ENCODE peak calls at places on chromosomes 16 and 17, in five cellular contexts. One of them, this sample, is unnamed.

GRCh38 chr16:57725077-57725953 is 10.3 kb upstream of the KATNB1 start:
- DNase-seq in RCC 7860: no peak
- DNase-seq in AG04449: no peak
- DNase-seq in CD8-positive, alpha-beta memory T cell: no peak
- DNase-seq in ELF-1: no peak
- DNase-seq in this sample: no peak

GRCh38 chr16:48497932-48498760 is 111.8 kb downstream of the N4BP1 start:
- DNase-seq in RCC 7860: no peak
- DNase-seq in AG04449: no peak
- DNase-seq in CD8-positive, alpha-beta memory T cell: no peak
- DNase-seq in ELF-1: no peak
- DNase-seq in this sample: no peak

GRCh38 chr16:66427871-66428681 is 981 bp downstream of the BEAN1 start:
- DNase-seq in RCC 7860: no peak
- DNase-seq in AG04449: no peak
- DNase-seq in CD8-positive, alpha-beta memory T cell: no peak
- DNase-seq in ELF-1: peak
- DNase-seq in this sample: no peak

GRCh38 chr16:51450913-51451312 is 299.8 kb upstream of the SALL1 start:
- DNase-seq in RCC 7860: no peak
- DNase-seq in AG04449: no peak
- DNase-seq in CD8-positive, alpha-beta memory T cell: no peak
- DNase-seq in ELF-1: no peak
- DNase-seq in this sample: no peak

GRCh38 chr17:40518401-40519088 is 17.1 kb upstream of the TNS4 start:
- DNase-seq in RCC 7860: peak
- DNase-seq in AG04449: no peak
- DNase-seq in CD8-positive, alpha-beta memory T cell: no peak
- DNase-seq in ELF-1: peak
- DNase-seq in this sample: no peak

GRCh38 chr17:67183531-67183930 is 61.5 kb downstream of the HELZ start:
- DNase-seq in RCC 7860: no peak
- DNase-seq in AG04449: no peak
- DNase-seq in CD8-positive, alpha-beta memory T cell: no peak
- DNase-seq in ELF-1: no peak
- DNase-seq in this sample: no peak

GRCh38 chr17:50507871-50508572 is at the start of gene MYCBPAP:
- DNase-seq in RCC 7860: no peak
- DNase-seq in AG04449: no peak
- DNase-seq in CD8-positive, alpha-beta memory T cell: peak
- DNase-seq in ELF-1: peak
- DNase-seq in this sample: peak

GRCh38 chr16:74570412-74571301 is 36.3 kb downstream of the GLG1 start:
- DNase-seq in RCC 7860: no peak
- DNase-seq in AG04449: no peak
- DNase-seq in CD8-positive, alpha-beta memory T cell: no peak
- DNase-seq in ELF-1: no peak
- DNase-seq in this sample: no peak

GRCh38 chr16:70805787-70806186 is 4.8 kb upstream of the VAC14 start:
- DNase-seq in RCC 7860: peak
- DNase-seq in AG04449: peak
- DNase-seq in CD8-positive, alpha-beta memory T cell: no peak
- DNase-seq in ELF-1: no peak
- DNase-seq in this sample: peak

GRCh38 chr16:66651965-66652364 is 44.6 kb downstream of the CMTM4 start:
- DNase-seq in RCC 7860: no peak
- DNase-seq in AG04449: no peak
- DNase-seq in CD8-positive, alpha-beta memory T cell: no peak
- DNase-seq in ELF-1: no peak
- DNase-seq in this sample: no peak

GRCh38 chr17:45146616-45147101 is 1.6 kb upstream of the HEXIM1 start:
- DNase-seq in RCC 7860: peak
- DNase-seq in AG04449: no peak
- DNase-seq in CD8-positive, alpha-beta memory T cell: no peak
- DNase-seq in ELF-1: no peak
- DNase-seq in this sample: peak

GRCh38 chr17:58313815-58314705 is 14.5 kb downstream of the TSPOAP1 start:
- DNase-seq in RCC 7860: no peak
- DNase-seq in AG04449: no peak
- DNase-seq in CD8-positive, alpha-beta memory T cell: no peak
- DNase-seq in ELF-1: no peak
- DNase-seq in this sample: no peak

GRCh38 chr17:41178341-41178740 is 320 bp upstream of the KRTAP4-2 start:
- DNase-seq in RCC 7860: peak
- DNase-seq in AG04449: peak
- DNase-seq in CD8-positive, alpha-beta memory T cell: no peak
- DNase-seq in ELF-1: no peak
- DNase-seq in this sample: peak

GRCh38 chr17:15448580-15448956 is 18.9 kb downstream of the CDRT4 start:
- DNase-seq in RCC 7860: no peak
- DNase-seq in AG04449: no peak
- DNase-seq in CD8-positive, alpha-beta memory T cell: no peak
- DNase-seq in ELF-1: peak
- DNase-seq in this sample: no peak